ENCODE peak calls at places on chromosome 21, in nine cellular contexts. E is head of caudate nucleus; P is heart left ventricle; H is GDM1; R is cardiac fibroblast; J is dermis blood vessel endothelial cell; M is CD8-positive, alpha-beta T cell; G is A549; Y is germinal center. V is an unnamed sample.

GRCh38 chr21:41112740-41113692 is 54.9 kb upstream of the BACE2 start:
- DNase-seq in E (peak; percentile 58), P (no peak), H (peak; percentile 96), R (peak; percentile 74), J (peak; percentile 39), M (peak; percentile 11), G (no peak), Y (no peak), V (no peak)

GRCh38 chr21:36517366-36518075 is 37.6 kb upstream of the CLDN14 start:
- DNase-seq in E (no peak), P (no peak), H (no peak), R (no peak), J (no peak), M (no peak), G (no peak), Y (no peak), V (no peak)

GRCh38 chr21:27477321-27477720 is 510.4 kb upstream of the ADAMTS5 start:
- DNase-seq in E (no peak), P (no peak), H (no peak), R (no peak), J (no peak), M (no peak), G (no peak), Y (no peak), V (no peak)

GRCh38 chr21:17334478-17334877 is 178.4 kb upstream of the CXADR start:
- DNase-seq in E (no peak), P (no peak), H (no peak), R (no peak), J (no peak), M (no peak), G (no peak), Y (no peak), V (no peak)

GRCh38 chr21:17612023-17612564 is 607 bp downstream of the BTG3 start:
- DNase-seq in E (peak; percentile 39), P (peak; percentile 68), H (no peak), R (peak; percentile 75), J (peak; percentile 49), M (peak; percentile 22), G (peak; percentile 29), Y (peak; percentile 46), V (no peak)

GRCh38 chr21:32624726-32625125 is 12.5 kb upstream of the CFAP298 start:
- DNase-seq in E (no peak), P (no peak), H (no peak), R (peak; percentile 35), J (no peak), M (no peak), G (no peak), Y (no peak), V (no peak)

GRCh38 chr21:34698270-34699015 is 29.6 kb downstream of the CLIC6 start:
- DNase-seq in E (no peak), P (no peak), H (no peak), R (no peak), J (no peak), M (no peak), G (no peak), Y (no peak), V (no peak)

GRCh38 chr21:32143222-32143939 is 135.5 kb downstream of the MIS18A start:
- DNase-seq in E (no peak), P (peak; percentile 65), H (no peak), R (no peak), J (no peak), M (no peak), G (no peak), Y (no peak), V (no peak)

GRCh38 chr21:32578107-32578691 is 7.1 kb downstream of the TCP10L start:
- DNase-seq in E (no peak), P (no peak), H (no peak), R (peak; percentile 25), J (peak; percentile 29), M (peak; percentile 29), G (peak; percentile 32), Y (no peak), V (no peak)

GRCh38 chr21:18251065-18251464 is 6.4 kb downstream of the CHODL start:
- DNase-seq in E (no peak), P (no peak), H (no peak), R (no peak), J (no peak), M (no peak), G (no peak), Y (no peak), V (no peak)

GRCh38 chr21:42829417-42829816 is 49.9 kb downstream of the WDR4 start:
- DNase-seq in E (no peak), P (no peak), H (no peak), R (no peak), J (no peak), M (no peak), G (no peak), Y (no peak), V (no peak)

GRCh38 chr21:38291875-38292274 is 35.1 kb downstream of the KCNJ15 start:
- DNase-seq in E (no peak), P (no peak), H (no peak), R (no peak), J (no peak), M (no peak), G (no peak), Y (no peak), V (no peak)

GRCh38 chr21:34881894-34882371 is 167.2 kb downstream of the RUNX1 start:
- DNase-seq in E (no peak), P (no peak), H (no peak), R (peak; percentile 93), J (peak; percentile 78), M (no peak), G (peak; percentile 57), Y (no peak), V (no peak)